ENCODE peak calls at places on chromosomes 13 and 19, in five cellular contexts. One of them, this sample, is unnamed.

GRCh38 chr13:102597029-102598015 is 536 bp downstream of the TPP2 start:
- DNase-seq in HAP-1: peak; percentile 35
- DNase-seq in uterus: peak; percentile 23
- DNase-seq in tibial artery: peak; percentile 30
- DNase-seq in thoracic aorta: no peak
- DNase-seq in this sample: no peak

GRCh38 chr13:108342369-108343289 is 73.1 kb downstream of the TNFSF13B start:
- DNase-seq in uterus: no peak
- DNase-seq in thoracic aorta: no peak
- DNase-seq in tibial artery: no peak
- DNase-seq in HAP-1: no peak
- DNase-seq in this sample: no peak

GRCh38 chr19:8194528-8195275 is 14.5 kb upstream of the CERS4 start:
- DNase-seq in HAP-1: no peak
- DNase-seq in thoracic aorta: no peak
- DNase-seq in uterus: no peak
- DNase-seq in tibial artery: no peak
- DNase-seq in this sample: no peak

GRCh38 chr19:17078920-17079709 is 3.5 kb downstream of the MYO9B start:
- DNase-seq in thoracic aorta: no peak
- DNase-seq in uterus: no peak
- DNase-seq in tibial artery: no peak
- DNase-seq in HAP-1: no peak
- DNase-seq in this sample: no peak

GRCh38 chr13:34719060-34719875 is 222.8 kb upstream of the NBEA start:
- DNase-seq in tibial artery: no peak
- DNase-seq in uterus: no peak
- DNase-seq in HAP-1: no peak
- DNase-seq in thoracic aorta: no peak
- DNase-seq in this sample: no peak

GRCh38 chr19:38806371-38806770 is 6.4 kb downstream of the LGALS4 start:
- DNase-seq in tibial artery: no peak
- DNase-seq in thoracic aorta: no peak
- DNase-seq in uterus: no peak
- DNase-seq in HAP-1: no peak
- DNase-seq in this sample: no peak

GRCh38 chr19:9823816-9824215 is 3.9 kb upstream of the UBL5 start:
- DNase-seq in tibial artery: no peak
- DNase-seq in thoracic aorta: no peak
- DNase-seq in uterus: no peak
- DNase-seq in HAP-1: no peak
- DNase-seq in this sample: no peak

GRCh38 chr19:12956446-12957388 is at the start of gene GADD45GIP1:
- DNase-seq in HAP-1: peak; percentile 90
- DNase-seq in thoracic aorta: no peak
- DNase-seq in uterus: peak; percentile 61
- DNase-seq in tibial artery: peak; percentile 70
- DNase-seq in this sample: no peak

GRCh38 chr13:47672245-47672975 is 328.7 kb downstream of the SUCLA2 start:
- DNase-seq in HAP-1: no peak
- DNase-seq in tibial artery: no peak
- DNase-seq in uterus: no peak
- DNase-seq in thoracic aorta: no peak
- DNase-seq in this sample: no peak

GRCh38 chr19:5545984-5546383 is 21.8 kb downstream of the TINCR start:
- DNase-seq in thoracic aorta: no peak
- DNase-seq in uterus: no peak
- DNase-seq in tibial artery: no peak
- DNase-seq in HAP-1: no peak
- DNase-seq in this sample: no peak

GRCh38 chr13:96958286-96958891 is 35.9 kb downstream of the OXGR1 start:
- DNase-seq in uterus: no peak
- DNase-seq in HAP-1: peak; percentile 49
- DNase-seq in tibial artery: no peak
- DNase-seq in thoracic aorta: no peak
- DNase-seq in this sample: no peak

GRCh38 chr13:112748947-112749346 is 59.1 kb downstream of the ATP11A start:
- DNase-seq in tibial artery: peak; percentile 57
- DNase-seq in HAP-1: no peak
- DNase-seq in uterus: peak; percentile 61
- DNase-seq in thoracic aorta: no peak
- DNase-seq in this sample: peak; percentile 75

GRCh38 chr19:2977686-2978466 is 512 bp downstream of the TLE6 start:
- DNase-seq in uterus: no peak
- DNase-seq in tibial artery: no peak
- DNase-seq in HAP-1: peak; percentile 40
- DNase-seq in thoracic aorta: no peak
- DNase-seq in this sample: no peak
- H3K4me3 ChIP-seq in uterus: no peak overlapping the region
- H3K4me3 ChIP-seq in tibial artery: peak overlapping the region; percentile 57
- H3K4me3 ChIP-seq in HAP-1: peak overlapping the region; percentile 38
- H3K4me3 ChIP-seq in thoracic aorta: peak overlapping the region; percentile 69
- H3K4me3 ChIP-seq in this sample: peak overlapping the region; percentile 10

GRCh38 chr13:21015284-21015683 is 46.1 kb downstream of the LATS2 start:
- DNase-seq in HAP-1: no peak
- DNase-seq in tibial artery: peak; percentile 4
- DNase-seq in thoracic aorta: no peak
- DNase-seq in uterus: no peak
- DNase-seq in this sample: no peak

GRCh38 chr13:21020176-21020575 is 41.2 kb downstream of the LATS2 start:
- DNase-seq in thoracic aorta: no peak
- DNase-seq in uterus: no peak
- DNase-seq in HAP-1: no peak
- DNase-seq in tibial artery: peak; percentile 5
- DNase-seq in this sample: no peak

GRCh38 chr13:21020581-21020980 is 40.8 kb downstream of the LATS2 start:
- DNase-seq in tibial artery: peak; percentile 4
- DNase-seq in uterus: no peak
- DNase-seq in thoracic aorta: no peak
- DNase-seq in HAP-1: no peak
- DNase-seq in this sample: no peak

GRCh38 chr13:21016487-21016886 is 44.9 kb downstream of the LATS2 start:
- DNase-seq in HAP-1: no peak
- DNase-seq in uterus: no peak
- DNase-seq in thoracic aorta: no peak
- DNase-seq in tibial artery: peak; percentile 3
- DNase-seq in this sample: no peak

DNA sequence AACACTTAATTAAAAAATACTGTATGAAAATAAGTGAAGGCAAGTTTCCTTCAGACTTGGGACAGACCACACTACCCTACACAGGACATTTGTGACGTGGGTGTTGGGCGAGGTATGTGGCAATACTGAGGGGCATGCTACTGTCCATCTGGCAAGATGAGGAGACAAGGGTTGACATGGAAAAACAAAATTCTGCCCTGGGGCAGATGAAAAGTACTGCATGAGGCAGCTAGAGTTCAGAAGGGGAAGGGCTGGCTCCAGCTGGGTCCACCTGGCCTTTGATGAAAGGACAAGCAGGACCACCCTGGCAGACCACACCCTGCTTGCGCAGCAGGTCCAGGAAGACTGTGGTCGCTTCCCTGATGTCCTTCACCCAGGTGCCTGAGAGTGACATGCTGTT is 43.2 kb downstream of the LATS2 start:
- DNase-seq in tibial artery: peak; percentile 16
- DNase-seq in uterus: no peak
- DNase-seq in HAP-1: no peak
- DNase-seq in thoracic aorta: no peak
- DNase-seq in this sample: no peak
- H3K4me1 ChIP-seq in tibial artery: peaks cover 86% of the 10 kb centered on the region
- H3K4me1 ChIP-seq in uterus: peaks cover 21% of the 10 kb centered on the region
- H3K4me1 ChIP-seq in HAP-1: peaks cover 6% of the 10 kb centered on the region
- H3K4me1 ChIP-seq in thoracic aorta: peaks cover 74% of the 10 kb centered on the region
- H3K4me1 ChIP-seq in this sample: no peaks in the 10 kb centered on the region

GRCh38 chr13:31043891-31044657 is 111.6 kb downstream of the TEX26 start:
- DNase-seq in uterus: peak; percentile 75
- DNase-seq in thoracic aorta: peak; percentile 28
- DNase-seq in tibial artery: peak; percentile 71
- DNase-seq in HAP-1: peak; percentile 83
- DNase-seq in this sample: peak; percentile 87
- H3K36me3 ChIP-seq in uterus: no peaks in the 10 kb centered on the region
- H3K36me3 ChIP-seq in thoracic aorta: no peaks in the 10 kb centered on the region
- H3K36me3 ChIP-seq in tibial artery: no peaks in the 10 kb centered on the region
- H3K36me3 ChIP-seq in HAP-1: no peaks in the 10 kb centered on the region
- H3K36me3 ChIP-seq in this sample: no peaks in the 10 kb centered on the region

GRCh38 chr19:41939861-41940442 is 11.7 kb upstream of the ERFL start:
- DNase-seq in tibial artery: no peak
- DNase-seq in HAP-1: no peak
- DNase-seq in thoracic aorta: no peak
- DNase-seq in uterus: no peak
- DNase-seq in this sample: no peak

GRCh38 chr19:41937976-41938375 is 9.7 kb upstream of the ERFL start:
- DNase-seq in uterus: no peak
- DNase-seq in HAP-1: no peak
- DNase-seq in tibial artery: no peak
- DNase-seq in thoracic aorta: no peak
- DNase-seq in this sample: no peak

GRCh38 chr19:41940443-41941409 is 12.5 kb upstream of the ERFL start:
- DNase-seq in thoracic aorta: no peak
- DNase-seq in uterus: no peak
- DNase-seq in tibial artery: no peak
- DNase-seq in HAP-1: no peak
- DNase-seq in this sample: no peak

GRCh38 chr19:41944336-41944735 is 14.8 kb downstream of the RABAC1 start:
- DNase-seq in HAP-1: no peak
- DNase-seq in uterus: no peak
- DNase-seq in thoracic aorta: no peak
- DNase-seq in tibial artery: no peak
- DNase-seq in this sample: no peak

GRCh38 chr19:41941410-41942202 is 13.4 kb upstream of the ERFL start:
- DNase-seq in tibial artery: no peak
- DNase-seq in thoracic aorta: no peak
- DNase-seq in uterus: no peak
- DNase-seq in HAP-1: no peak
- DNase-seq in this sample: no peak
- H3K4me3 ChIP-seq in tibial artery: no peak overlapping the region
- H3K4me3 ChIP-seq in thoracic aorta: no peak overlapping the region
- H3K4me3 ChIP-seq in uterus: no peak overlapping the region
- H3K4me3 ChIP-seq in HAP-1: no peak overlapping the region
- H3K4me3 ChIP-seq in this sample: no peak overlapping the region

This sample was measured in right atrium auricular region.